ENCODE peak calls at places on chromosomes 1 and 21, in seven cellular contexts. C is spleen, D is AG09309, R is type B pancreatic cell, F is lung, X is H1, I is cardiac fibroblast. H is an unnamed sample.

GRCh38 chr1:154765970-154766369 is 104.1 kb downstream of the KCNN3 start:
- DNase-seq in C (peak), D (no peak), R (no peak), F (no peak), X (no peak), I (peak), H (no peak)

GRCh38 chr1:76230894-76231293 is 156.3 kb downstream of the ST6GALNAC3 start:
- DNase-seq in C (no peak), D (no peak), R (no peak), F (no peak), X (peak), I (no peak), H (no peak)

GRCh38 chr21:34612056-34612455 is 2.9 kb downstream of the RCAN1 start:
- DNase-seq in C (no peak), D (no peak), R (no peak), F (no peak), X (no peak), I (no peak), H (no peak)

GRCh38 chr1:65596768-65597167 is 176.3 kb downstream of the LEPR start:
- DNase-seq in C (no peak), D (no peak), R (no peak), F (no peak), X (no peak), I (no peak), H (no peak)

GRCh38 chr1:218683224-218683623 is 338.1 kb downstream of the TGFB2 start:
- DNase-seq in C (no peak), D (no peak), R (no peak), F (no peak), X (no peak), I (no peak), H (no peak)

GRCh38 chr1:172350781-172351180 is 69.7 kb upstream of the C1orf105 start:
- DNase-seq in C (no peak), D (no peak), R (no peak), F (no peak), X (no peak), I (no peak), H (no peak)

GRCh38 chr1:34806396-34806795 is 13.6 kb downstream of the GJA4 start:
- DNase-seq in C (no peak), D (no peak), R (no peak), F (no peak), X (no peak), I (no peak), H (no peak)

GRCh38 chr21:45974073-45975016 is 7.2 kb upstream of the COL6A1 start:
- DNase-seq in C (peak), D (no peak), R (peak), F (no peak), X (no peak), I (peak), H (no peak)

GRCh38 chr1:227545361-227545760 is 18.0 kb upstream of the ZNF678 start:
- DNase-seq in C (peak), D (no peak), R (no peak), F (no peak), X (no peak), I (no peak), H (no peak)

GRCh38 chr1:43293896-43294760 is 6.7 kb upstream of the TIE1 start:
- DNase-seq in C (no peak), D (peak), R (no peak), F (no peak), X (no peak), I (peak), H (no peak)

GRCh38 chr21:35922618-35923017 is 137.7 kb downstream of the SETD4 start:
- DNase-seq in C (no peak), D (peak), R (no peak), F (no peak), X (no peak), I (no peak), H (no peak)

GRCh38 chr1:71542155-71542554 is 461.3 kb upstream of the ZRANB2 start:
- DNase-seq in C (no peak), D (no peak), R (no peak), F (no peak), X (no peak), I (no peak), H (no peak)

GRCh38 chr1:25810341-25811299 is 9.1 kb upstream of the MTFR1L start:
- DNase-seq in C (peak), D (no peak), R (peak), F (peak), X (peak), I (peak), H (no peak)

GRCh38 chr1:219837274-219837993 is 90.9 kb downstream of the SLC30A10 start:
- DNase-seq in C (no peak), D (peak), R (no peak), F (no peak), X (no peak), I (peak), H (peak)

GRCh38 chr1:2148691-2149090 is 45.9 kb downstream of the FAAP20 start:
- DNase-seq in C (peak), D (no peak), R (no peak), F (no peak), X (no peak), I (no peak), H (no peak)

GRCh38 chr1:20033396-20033795 is 36.6 kb upstream of the PLA2G5 start:
- DNase-seq in C (no peak), D (no peak), R (no peak), F (no peak), X (no peak), I (peak), H (no peak)

GRCh38 chr1:245609354-245609753 is 454.6 kb downstream of the KIF26B start:
- DNase-seq in C (no peak), D (no peak), R (no peak), F (no peak), X (no peak), I (no peak), H (no peak)

GRCh38 chr1:2111674-2112035 is 61.4 kb downstream of the PRKCZ start:
- DNase-seq in C (no peak), D (no peak), R (no peak), F (no peak), X (no peak), I (no peak), H (no peak)

GRCh38 chr1:61313906-61314422 is 231.6 kb downstream of the NFIA start:
- DNase-seq in C (no peak), D (no peak), R (no peak), F (no peak), X (no peak), I (no peak), H (no peak)

GRCh38 chr21:35699360-35699759 is 361.0 kb downstream of the SETD4 start:
- DNase-seq in C (no peak), D (no peak), R (no peak), F (no peak), X (no peak), I (no peak), H (no peak)

GRCh38 chr1:182674346-182675246 is 9.8 kb downstream of the RGS8 start:
- DNase-seq in C (no peak), D (no peak), R (no peak), F (no peak), X (no peak), I (peak), H (no peak)

GRCh38 chr1:172530000-172530399 is 3.0 kb upstream of the SUCO start:
- DNase-seq in C (no peak), D (no peak), R (no peak), F (no peak), X (no peak), I (no peak), H (no peak)

GRCh38 chr1:217921126-217921900 is 290.2 kb downstream of the SPATA17 start:
- DNase-seq in C (no peak), D (no peak), R (no peak), F (no peak), X (no peak), I (no peak), H (no peak)

GRCh38 chr21:42272984-42273600 is 42.1 kb downstream of the TFF3 start:
- DNase-seq in C (no peak), D (no peak), R (no peak), F (no peak), X (no peak), I (no peak), H (no peak)

GRCh38 chr1:175887981-175888428 is 144.6 kb upstream of the TNR start:
- DNase-seq in C (no peak), D (no peak), R (no peak), F (peak), X (peak), I (peak), H (no peak)
- TF ChIP-seq CTCF in C (peak), D (peak), R (peak), F (peak), X (peak), I (peak), H (peak)

GRCh38 chr1:117147341-117147831 is 25.8 kb upstream of the TRIM45 start:
- DNase-seq in C (no peak), D (no peak), R (no peak), F (no peak), X (no peak), I (no peak), H (no peak)

GRCh38 chr1:117146570-117147340 is 25.2 kb upstream of the TRIM45 start:
- DNase-seq in C (no peak), D (peak), R (no peak), F (no peak), X (no peak), I (peak), H (peak)

GRCh38 chr1:117147856-117148588 is 26.5 kb upstream of the TRIM45 start:
- DNase-seq in C (no peak), D (peak), R (no peak), F (no peak), X (no peak), I (peak), H (peak)

GRCh38 chr1:117146067-117146466 is 24.5 kb upstream of the TRIM45 start:
- DNase-seq in C (no peak), D (no peak), R (no peak), F (no peak), X (no peak), I (no peak), H (no peak)

DNA sequence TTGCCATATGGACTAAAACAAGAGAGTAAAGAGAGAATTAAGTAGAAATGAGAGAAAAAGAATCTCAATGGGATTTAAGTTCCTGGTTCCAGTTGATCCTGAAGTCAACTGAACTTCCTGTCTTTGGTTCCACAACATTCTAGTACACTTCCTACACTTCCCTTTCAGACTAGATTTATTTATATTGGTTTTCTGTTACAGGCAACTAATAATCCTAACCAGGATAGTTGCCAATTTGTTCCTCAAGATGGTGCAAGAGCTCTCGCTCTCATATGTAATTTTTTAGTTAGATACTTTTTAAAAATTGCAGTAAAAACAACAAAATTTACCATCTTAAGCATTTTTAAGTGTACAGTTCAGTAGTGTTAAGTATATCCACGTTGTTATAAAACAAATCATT is 28.8 kb upstream of the TRIM45 start:
- DNase-seq in C (no peak), D (no peak), R (no peak), F (no peak), X (no peak), I (no peak), H (peak)
- TF ChIP-seq CTCF in C (no peak), D (no peak), R (no peak), F (no peak), X (no peak), I (no peak), H (no peak)

DNA sequence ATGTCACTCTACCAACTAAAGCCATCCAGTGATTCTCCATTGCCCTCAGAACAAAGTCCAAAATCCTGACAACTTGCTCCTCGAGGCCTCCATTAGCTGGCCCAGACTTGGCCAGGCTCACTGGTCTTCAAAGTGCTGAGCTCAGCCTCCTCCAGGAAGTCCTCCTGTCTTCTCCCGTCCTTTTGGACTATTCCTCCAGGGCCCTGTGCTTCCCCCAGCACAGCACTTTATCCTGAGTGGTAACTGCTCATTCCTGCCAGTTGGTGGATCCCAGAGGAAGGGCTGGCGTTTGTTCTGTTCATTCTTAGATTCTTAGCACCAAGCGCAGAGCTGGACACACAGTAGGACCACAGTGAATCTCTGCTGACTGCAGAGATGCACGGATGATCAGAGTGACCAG is 179.9 kb downstream of the PTPRU start:
- DNase-seq in C (no peak), D (no peak), R (peak), F (no peak), X (no peak), I (no peak), H (no peak)
- TF ChIP-seq CTCF in C (no peak), D (no peak), R (peak), F (no peak), X (peak), I (no peak), H (peak)

DNA sequence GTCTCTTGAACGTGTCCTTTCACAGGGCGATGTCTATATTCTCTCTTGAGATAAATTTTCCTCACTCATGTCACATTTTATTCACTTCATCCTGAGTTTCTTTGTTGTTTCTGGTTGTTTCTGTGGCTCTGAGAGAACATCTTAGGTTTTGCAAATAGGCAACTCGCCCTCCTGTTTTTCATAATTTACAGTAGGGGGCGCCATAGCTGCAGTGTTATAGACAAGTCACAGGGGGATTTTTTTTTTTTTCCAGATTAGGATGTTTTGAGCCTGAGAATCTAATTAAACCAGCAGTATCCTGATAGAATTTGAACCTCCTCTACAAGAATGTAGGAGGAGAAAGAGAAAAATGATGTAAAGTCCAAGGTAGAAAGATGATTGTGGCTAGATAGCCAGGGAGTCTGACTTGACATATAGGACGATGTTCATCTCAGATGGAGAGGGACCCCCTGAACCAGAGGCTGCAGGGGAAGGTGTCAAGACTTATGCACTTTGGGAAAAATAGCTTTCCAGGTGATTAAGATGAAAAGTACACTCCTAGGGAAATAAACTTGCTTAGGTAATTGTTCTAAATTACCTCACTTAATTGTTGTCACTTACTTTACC is 76.3 kb downstream of the ZP4 start:
- DNase-seq in C (no peak), D (no peak), R (no peak), F (no peak), X (no peak), I (peak), H (no peak)
- TF ChIP-seq CTCF in C (no peak), D (peak), R (peak), F (no peak), X (peak), I (peak), H (no peak)

GRCh38 chr1:18261891-18262290 is 154.3 kb downstream of the IGSF21 start:
- DNase-seq in C (no peak), D (no peak), R (no peak), F (no peak), X (no peak), I (no peak), H (no peak)

GRCh38 chr1:18253093-18253492 is 145.5 kb downstream of the IGSF21 start:
- DNase-seq in C (no peak), D (no peak), R (no peak), F (no peak), X (no peak), I (no peak), H (no peak)

GRCh38 chr1:18257775-18258174 is 150.2 kb downstream of the IGSF21 start:
- DNase-seq in C (no peak), D (no peak), R (no peak), F (no peak), X (no peak), I (no peak), H (no peak)

DNA sequence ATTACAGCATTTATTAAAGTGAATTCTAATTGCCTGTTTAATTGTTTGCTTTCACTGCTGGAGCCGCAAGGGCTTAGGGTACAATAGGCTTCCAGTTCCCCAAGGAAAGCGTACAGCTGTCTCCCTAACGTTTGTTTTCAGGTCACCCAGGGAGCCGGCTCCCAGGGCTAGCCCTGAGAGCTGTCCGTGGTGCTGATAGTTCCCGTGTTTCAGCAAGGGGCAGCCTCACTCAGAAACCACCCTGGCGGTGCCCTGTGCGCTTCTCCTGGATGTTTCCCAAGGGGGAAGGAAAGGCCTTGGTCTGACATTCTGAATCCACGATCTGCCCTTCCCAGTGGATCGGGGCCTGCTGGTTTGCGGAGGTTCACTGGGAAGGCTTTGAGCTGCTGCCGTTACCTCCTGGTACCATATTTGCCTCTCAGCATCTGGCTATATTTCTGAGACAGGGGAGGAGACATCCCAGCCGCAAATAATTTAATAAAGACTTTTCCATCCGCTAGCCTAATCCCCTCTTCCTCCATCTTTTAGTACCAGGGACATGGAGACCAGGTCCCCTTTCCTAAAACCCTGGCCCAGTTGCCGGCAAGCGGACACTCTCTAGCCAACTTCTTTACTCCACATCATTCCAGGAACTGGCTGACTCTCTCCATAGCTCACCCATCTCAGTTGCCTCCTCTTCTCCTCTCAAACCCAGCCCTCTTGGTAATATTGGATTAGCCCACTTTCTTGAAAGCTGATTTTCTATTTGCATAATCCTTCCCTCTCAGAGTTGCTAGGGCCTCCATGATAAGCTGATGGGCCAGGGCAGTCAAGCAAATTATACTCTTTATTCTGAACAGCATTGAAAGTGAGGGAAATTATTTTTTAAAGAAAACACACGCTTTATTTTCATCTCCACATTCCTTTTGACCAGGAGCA is 149.0 kb downstream of the IGSF21 start:
- DNase-seq in C (no peak), D (no peak), R (peak), F (peak), X (peak), I (peak), H (no peak)
- TF ChIP-seq CTCF in C (no peak), D (no peak), R (peak), F (no peak), X (no peak), I (no peak), H (no peak)

GRCh38 chr1:111821121-111821745 is 65.5 kb downstream of the DDX20 start:
- DNase-seq in C (peak), D (no peak), R (no peak), F (no peak), X (no peak), I (no peak), H (no peak)
- TF ChIP-seq CTCF in C (no peak), D (no peak), R (no peak), F (no peak), X (no peak), I (no peak), H (no peak)

DNA sequence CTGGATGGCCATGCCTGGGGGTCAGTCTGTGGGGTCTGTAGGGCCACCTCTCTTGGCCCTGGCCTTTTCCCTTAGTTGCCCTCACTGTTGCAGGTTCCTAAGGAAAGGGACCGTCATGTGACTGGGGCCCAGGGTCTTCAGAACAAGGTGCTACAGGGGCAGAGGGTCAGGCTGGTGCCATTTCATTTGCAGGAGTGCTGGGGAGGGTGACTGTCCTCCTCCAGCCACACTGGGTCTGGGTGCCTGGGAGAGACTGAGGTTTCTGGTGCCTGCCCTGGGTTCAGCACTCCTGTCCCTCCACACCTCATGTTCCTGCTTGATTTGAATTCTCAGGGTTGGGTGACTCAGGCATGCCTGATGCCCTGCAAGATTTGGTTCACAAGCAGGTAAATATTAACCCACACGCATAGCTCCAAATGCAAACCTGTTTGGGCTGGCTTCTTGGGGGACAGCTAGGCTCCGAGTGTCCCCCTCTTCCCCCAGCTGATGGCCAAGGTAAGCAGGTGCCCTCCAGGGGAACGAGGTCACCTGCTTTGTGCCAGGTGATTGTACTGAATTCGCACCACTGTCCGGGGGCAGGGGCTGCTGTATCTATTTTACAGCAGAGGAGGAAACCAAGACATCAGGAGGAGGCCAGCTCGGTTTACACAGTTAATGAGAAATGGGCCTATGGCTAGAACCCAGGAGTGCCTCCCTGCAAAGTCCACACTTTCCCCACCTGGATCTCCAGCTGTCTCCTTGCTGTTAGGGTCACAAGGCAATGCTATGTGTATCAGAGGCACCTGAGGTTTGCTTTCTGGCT is 20.3 kb downstream of the ARHGEF10L start:
- DNase-seq in C (no peak), D (no peak), R (no peak), F (no peak), X (no peak), I (no peak), H (no peak)
- TF ChIP-seq CTCF in C (no peak), D (no peak), R (no peak), F (no peak), X (no peak), I (no peak), H (no peak)

H was measured in AG09319.